ENCODE peak calls at places on chromosomes 11 and 22, in four cellular contexts. One of them, this sample, is unnamed.

GRCh38 chr11:125138966-125139365 is 25.6 kb upstream of the PKNOX2 start:
- DNase-seq in type B pancreatic cell: no peak
- DNase-seq in lower lobe of right lung: no peak
- DNase-seq in head of caudate nucleus: no peak
- DNase-seq in this sample: no peak

GRCh38 chr11:34809191-34810106 is 106.7 kb downstream of the APIP start:
- DNase-seq in type B pancreatic cell: no peak
- DNase-seq in lower lobe of right lung: no peak
- DNase-seq in head of caudate nucleus: no peak
- DNase-seq in this sample: no peak

GRCh38 chr22:49422668-49423067 is 405.0 kb downstream of the BRD1 start:
- DNase-seq in type B pancreatic cell: no peak
- DNase-seq in lower lobe of right lung: no peak
- DNase-seq in head of caudate nucleus: no peak
- DNase-seq in this sample: no peak

GRCh38 chr11:70255717-70256116 is 14.8 kb upstream of the PPFIA1 start:
- DNase-seq in type B pancreatic cell: no peak
- DNase-seq in lower lobe of right lung: no peak
- DNase-seq in head of caudate nucleus: no peak
- DNase-seq in this sample: no peak

GRCh38 chr11:36581536-36581935 is 12.8 kb upstream of the IFTAP start:
- DNase-seq in type B pancreatic cell: no peak
- DNase-seq in lower lobe of right lung: no peak
- DNase-seq in head of caudate nucleus: no peak
- DNase-seq in this sample: no peak

GRCh38 chr11:12075822-12076821 is 34.3 kb upstream of the MICAL2 start:
- DNase-seq in type B pancreatic cell: no peak
- DNase-seq in lower lobe of right lung: no peak
- DNase-seq in head of caudate nucleus: no peak
- DNase-seq in this sample: no peak

GRCh38 chr22:29310863-29311339 is 4.5 kb downstream of the GAS2L1 start:
- DNase-seq in type B pancreatic cell: peak; percentile 80
- DNase-seq in lower lobe of right lung: peak; percentile 95
- DNase-seq in head of caudate nucleus: peak; percentile 85
- DNase-seq in this sample: peak; percentile 34

GRCh38 chr22:37433786-37434185 is 6.5 kb upstream of the ELFN2 start:
- DNase-seq in type B pancreatic cell: no peak
- DNase-seq in lower lobe of right lung: no peak
- DNase-seq in head of caudate nucleus: no peak
- DNase-seq in this sample: no peak

GRCh38 chr11:129434641-129435498 is 59.2 kb downstream of the BARX2 start:
- DNase-seq in type B pancreatic cell: no peak
- DNase-seq in lower lobe of right lung: no peak
- DNase-seq in head of caudate nucleus: no peak
- DNase-seq in this sample: no peak

GRCh38 chr11:56876621-56877312 is 111.9 kb upstream of the OR5AK2 start:
- DNase-seq in type B pancreatic cell: no peak
- DNase-seq in lower lobe of right lung: no peak
- DNase-seq in head of caudate nucleus: no peak
- DNase-seq in this sample: no peak

GRCh38 chr11:43508511-43508918 is 149.8 kb downstream of the TTC17 start:
- DNase-seq in type B pancreatic cell: no peak
- DNase-seq in lower lobe of right lung: no peak
- DNase-seq in head of caudate nucleus: no peak
- DNase-seq in this sample: no peak

GRCh38 chr11:112280268-112281126 is 19.8 kb upstream of the PLET1 start:
- DNase-seq in type B pancreatic cell: no peak
- DNase-seq in lower lobe of right lung: peak; percentile 53
- DNase-seq in head of caudate nucleus: peak; percentile 40
- DNase-seq in this sample: peak; percentile 45

GRCh38 chr11:94196363-94196762 is 67.7 kb downstream of the PANX1 start:
- DNase-seq in type B pancreatic cell: no peak
- DNase-seq in lower lobe of right lung: no peak
- DNase-seq in head of caudate nucleus: no peak
- DNase-seq in this sample: no peak

GRCh38 chr11:33553486-33553885 is 147.1 kb downstream of the C11orf91 start:
- DNase-seq in type B pancreatic cell: no peak
- DNase-seq in lower lobe of right lung: no peak
- DNase-seq in head of caudate nucleus: no peak
- DNase-seq in this sample: no peak

GRCh38 chr11:114026355-114026754 is 33.2 kb upstream of the ZBTB16 start:
- DNase-seq in type B pancreatic cell: no peak
- DNase-seq in lower lobe of right lung: no peak
- DNase-seq in head of caudate nucleus: no peak
- DNase-seq in this sample: no peak

This sample was measured in activated CD4-positive, alpha-beta T cell treated with anti-CD3 and anti-CD28 coated beads for 1 hour.